ENCODE peak calls at places on chromosomes 3 and 15, in nine cellular contexts. O, I, X, A, G, R, Q, H and P are unnamed samples.

GRCh38 chr3:8529738-8530525 is 28.3 kb downstream of the LMCD1 start:
- DNase-seq in O (no peak), I (no peak), X (no peak), A (no peak), G (peak), R (peak), Q (no peak), H (no peak), P (no peak)

GRCh38 chr15:66646308-66646707 is 55.7 kb upstream of the SMAD6 start:
- DNase-seq in O (no peak), I (peak), X (no peak), A (no peak), G (peak), R (no peak), Q (no peak), H (no peak), P (no peak)

GRCh38 chr15:64044315-64045105 is 1.8 kb downstream of the DAPK2 start:
- DNase-seq in O (no peak), I (no peak), X (no peak), A (no peak), G (no peak), R (no peak), Q (peak), H (no peak), P (no peak)

GRCh38 chr3:190013943-190014924 is 106.5 kb downstream of the P3H2 start:
- DNase-seq in O (no peak), I (no peak), X (no peak), A (no peak), G (peak), R (no peak), Q (no peak), H (no peak), P (no peak)

GRCh38 chr3:16048435-16049318 is 125.8 kb upstream of the GALNT15 start:
- DNase-seq in O (no peak), I (peak), X (peak), A (no peak), G (peak), R (peak), Q (peak), H (no peak), P (no peak)

GRCh38 chr3:170330366-170330765 is 27.1 kb upstream of the SKIL start:
- DNase-seq in O (no peak), I (no peak), X (no peak), A (no peak), G (peak), R (peak), Q (no peak), H (no peak), P (no peak)

GRCh38 chr3:127456471-127457093 is 134.0 kb downstream of the TPRA1 start:
- DNase-seq in O (no peak), I (peak), X (no peak), A (no peak), G (peak), R (peak), Q (no peak), H (no peak), P (peak)

GRCh38 chr15:91258436-91258779 is 158.4 kb downstream of the SV2B start:
- DNase-seq in O (no peak), I (no peak), X (peak), A (no peak), G (no peak), R (no peak), Q (no peak), H (no peak), P (no peak)

GRCh38 chr15:95215016-95215415 is 983.7 kb downstream of the MCTP2 start:
- DNase-seq in O (no peak), I (no peak), X (no peak), A (no peak), G (no peak), R (no peak), Q (no peak), H (no peak), P (no peak)

GRCh38 chr3:131454501-131454900 is 48.3 kb downstream of the MRPL3 start:
- DNase-seq in O (no peak), I (no peak), X (no peak), A (no peak), G (peak), R (no peak), Q (no peak), H (no peak), P (no peak)

GRCh38 chr3:129118745-129119144 is 2.9 kb downstream of the RAB43 start:
- DNase-seq in O (peak), I (no peak), X (peak), A (no peak), G (no peak), R (peak), Q (no peak), H (no peak), P (no peak)